ENCODE peak calls at places on chromosomes 16 and 17, in eight cellular contexts. W, G, J, I, L, V, T and Y are unnamed samples.

GRCh38 chr17:3512512-3513171 is 36.8 kb downstream of the ASPA start:
- DNase-seq in W (peak), G (no peak), J (peak), I (no peak), L (peak), V (peak), T (no peak), Y (peak)

GRCh38 chr16:22973451-22973991 is 159.6 kb downstream of the HS3ST2 start:
- DNase-seq in W (no peak), G (no peak), J (no peak), I (no peak), L (no peak), V (no peak), T (no peak), Y (no peak)

GRCh38 chr17:37802712-37803416 is 58.0 kb upstream of the HNF1B start:
- DNase-seq in W (peak), G (no peak), J (no peak), I (no peak), L (no peak), V (peak), T (no peak), Y (no peak)

GRCh38 chr17:2189231-2189630 is 114.4 kb downstream of the SMG6 start:
- DNase-seq in W (no peak), G (no peak), J (peak), I (no peak), L (no peak), V (peak), T (no peak), Y (no peak)

GRCh38 chr16:10526962-10527361 is 53.4 kb downstream of the EMP2 start:
- DNase-seq in W (no peak), G (no peak), J (no peak), I (no peak), L (no peak), V (no peak), T (no peak), Y (no peak)

GRCh38 chr16:86519649-86520316 is 9.5 kb downstream of the FOXF1 start:
- DNase-seq in W (no peak), G (peak), J (peak), I (no peak), L (peak), V (peak), T (peak), Y (peak)

GRCh38 chr16:89044394-89045180 is 49.1 kb upstream of the ACSF3 start:
- DNase-seq in W (no peak), G (no peak), J (peak), I (no peak), L (no peak), V (no peak), T (no peak), Y (peak)

GRCh38 chr16:9791566-9791965 is 390.7 kb downstream of the GRIN2A start:
- DNase-seq in W (no peak), G (no peak), J (no peak), I (no peak), L (no peak), V (no peak), T (no peak), Y (no peak)

GRCh38 chr17:31511176-31511540 is 119.7 kb downstream of the RAB11FIP4 start:
- DNase-seq in W (no peak), G (no peak), J (peak), I (no peak), L (no peak), V (no peak), T (no peak), Y (no peak)

GRCh38 chr16:71426069-71426879 is 15.6 kb downstream of the TLE7 start:
- DNase-seq in W (peak), G (no peak), J (no peak), I (peak), L (peak), V (peak), T (peak), Y (no peak)

GRCh38 chr17:5971969-5972368 is 98.2 kb upstream of the WSCD1 start:
- DNase-seq in W (no peak), G (no peak), J (no peak), I (no peak), L (no peak), V (no peak), T (no peak), Y (no peak)

GRCh38 chr17:16652847-16653366 is 743 bp downstream of the ZNF624 start:
- DNase-seq in W (no peak), G (no peak), J (no peak), I (no peak), L (no peak), V (no peak), T (no peak), Y (no peak)

GRCh38 chr17:17381438-17382059 is 78.4 kb downstream of the NT5M start:
- DNase-seq in W (no peak), G (no peak), J (no peak), I (peak), L (no peak), V (no peak), T (no peak), Y (no peak)

GRCh38 chr17:31112001-31112661 is 17.4 kb downstream of the NF1 start:
- DNase-seq in W (no peak), G (no peak), J (no peak), I (no peak), L (no peak), V (no peak), T (no peak), Y (no peak)

GRCh38 chr16:89811321-89811720 is 5.1 kb downstream of the FANCA start:
- DNase-seq in W (no peak), G (no peak), J (no peak), I (no peak), L (no peak), V (no peak), T (no peak), Y (no peak)

GRCh38 chr17:76124582-76125390 is 16.3 kb downstream of the FOXJ1 start:
- DNase-seq in W (no peak), G (no peak), J (no peak), I (no peak), L (no peak), V (no peak), T (no peak), Y (no peak)

GRCh38 chr17:61397086-61397842 is 2.4 kb upstream of the TBX2 start:
- DNase-seq in W (no peak), G (no peak), J (no peak), I (no peak), L (no peak), V (peak), T (no peak), Y (no peak)

GRCh38 chr16:83971165-83972130 is 3.4 kb downstream of the NECAB2 start:
- DNase-seq in W (no peak), G (no peak), J (peak), I (no peak), L (no peak), V (no peak), T (no peak), Y (peak)

GRCh38 chr17:30379303-30380105 is 777 bp downstream of the CPD start:
- DNase-seq in W (no peak), G (no peak), J (peak), I (no peak), L (peak), V (peak), T (no peak), Y (peak)